ENCODE peak calls at places on chromosomes 3 and 15, in nine cellular contexts. U is activated T-cell treated with anti-CD3 and anti-CD28 coated beads, Interleukin-2, amount 50 U/mL, for 72 hours; W is activated CD4-positive, alpha-beta T cell treated with anti-CD3 and anti-CD28 coated beads, Interleukin-2, amount 10 ng/mL, durations not matched to agents 7 days and 5 days; I is HT1080; V is amniotic stem cell; J is activated naive CD4-positive, alpha-beta T cell treated with anti-CD3 and anti-CD28 coated beads, Interleukin-2, amount 50 U/mL, for 16 hours; M is psoas muscle; H is stimulated activated naive B cell treated with anti-CD40 and anti-IgM and Interleukin-4, amounts not matched to agents 10 μg/mL and 1 μg/mL and 100 μg/mL, for 72 hours; E is tibial artery. G is an unnamed sample.

GRCh38 chr3:107798381-107798780 is 275.6 kb downstream of the BBX start:
- DNase-seq in V (no peak), M (no peak), E (no peak), W (no peak), H (no peak), J (no peak), U (no peak), I (no peak), G (no peak)

GRCh38 chr3:113079532-113079931 is 88.7 kb downstream of the GTPBP8 start:
- DNase-seq in U (no peak), I (no peak), J (no peak), M (no peak), E (no peak), W (no peak), H (no peak), V (no peak), G (no peak)

GRCh38 chr3:86695752-86696151 is 295.2 kb downstream of the VGLL3 start:
- DNase-seq in W (no peak), H (no peak), E (no peak), I (no peak), M (no peak), U (no peak), V (no peak), J (no peak), G (no peak)

GRCh38 chr3:124923833-124924232 is 10.7 kb downstream of the MUC13 start:
- DNase-seq in M (no peak), W (no peak), I (no peak), E (no peak), U (no peak), V (no peak), H (no peak), J (no peak), G (no peak)

GRCh38 chr15:43776101-43776717 is 557 bp downstream of the ELL3 start:
- DNase-seq in H (peak; percentile 93), J (peak; percentile 14), E (no peak), U (peak; percentile 33), I (no peak), V (no peak), W (no peak), M (peak; percentile 18), G (no peak)

GRCh38 chr3:150738688-150739087 is 24.3 kb downstream of the SIAH2 start:
- DNase-seq in V (no peak), E (no peak), I (peak; percentile 51), J (no peak), U (no peak), W (no peak), M (no peak), H (no peak), G (peak; percentile 58)

GRCh38 chr15:68479870-68480269 is 47.9 kb upstream of the ITGA11 start:
- DNase-seq in J (no peak), U (no peak), E (no peak), H (no peak), I (no peak), V (no peak), M (no peak), W (no peak), G (no peak)

GRCh38 chr3:116759316-116759715 is 49.7 kb downstream of the TUSC7 start:
- DNase-seq in H (no peak), M (no peak), U (no peak), I (no peak), E (no peak), V (no peak), W (no peak), J (no peak), G (no peak)

GRCh38 chr15:31136016-31136415 is 34.5 kb upstream of the TRPM1 start:
- DNase-seq in E (no peak), M (no peak), V (no peak), I (peak; percentile 32), H (no peak), J (no peak), U (no peak), W (no peak), G (no peak)

GRCh38 chr3:78974181-78974770 is 793.5 kb downstream of the ROBO1 start:
- DNase-seq in M (no peak), J (no peak), V (no peak), H (no peak), W (no peak), I (no peak), E (no peak), U (no peak), G (no peak)

GRCh38 chr15:68408971-68409370 is 23.0 kb downstream of the ITGA11 start:
- DNase-seq in H (no peak), I (no peak), V (no peak), J (no peak), E (no peak), W (no peak), U (no peak), M (no peak), G (no peak)

GRCh38 chr3:82509106-82509842 is 747.8 kb upstream of the GBE1 start:
- DNase-seq in W (no peak), H (no peak), I (no peak), V (no peak), M (no peak), J (no peak), U (no peak), E (no peak), G (no peak)

GRCh38 chr3:125511420-125512094 is 8.4 kb downstream of the SNX4 start:
- DNase-seq in H (no peak), W (no peak), U (no peak), I (no peak), J (no peak), E (no peak), M (no peak), V (no peak), G (no peak)

GRCh38 chr3:182179631-182180030 is 467.9 kb downstream of the SOX2 start:
- DNase-seq in V (no peak), H (no peak), M (no peak), W (no peak), I (no peak), U (no peak), E (no peak), J (no peak), G (no peak)

GRCh38 chr3:11642455-11643162 is 1.1 kb downstream of the VGLL4 start:
- DNase-seq in H (peak; percentile 50), J (peak; percentile 57), M (peak; percentile 83), I (peak; percentile 84), E (peak; percentile 81), U (peak; percentile 65), W (peak; percentile 75), V (no peak), G (peak; percentile 78)

GRCh38 chr3:118936811-118937210 is 97.8 kb downstream of the IGSF11 start:
- DNase-seq in H (no peak), I (peak; percentile 33), V (no peak), U (no peak), M (no peak), E (no peak), W (no peak), J (no peak), G (no peak)